ENCODE peak calls at places on chromosome 17, in five cellular contexts. X is HCT116, G is HepG2, K is GM12878, S is K562. T is an unnamed sample.

GRCh38 chr17:59181481-59181880 is 25.9 kb downstream of the PRR11 start:
- DNase-seq in X (no peak), S (no peak), G (no peak), K (no peak), T (no peak)

GRCh38 chr17:34447406-34447805 is 84.4 kb upstream of the CCL1 start:
- DNase-seq in G (no peak), S (no peak), K (no peak), X (no peak), T (no peak)

GRCh38 chr17:72342582-72343527 is 222.0 kb downstream of the SOX9 start:
- DNase-seq in S (peak; percentile 50), X (no peak), K (no peak), G (no peak), T (no peak)

GRCh38 chr17:45992904-45993303 is 6.1 kb upstream of the STH start:
- DNase-seq in S (no peak), K (no peak), X (no peak), G (no peak), T (peak; percentile 35)

GRCh38 chr17:45293413-45294211 is 23.2 kb downstream of the MAP3K14 start:
- DNase-seq in S (peak; percentile 28), G (peak; percentile 58), X (peak; percentile 65), K (no peak), T (peak; percentile 69)

GRCh38 chr17:49213803-49214202 is 3.3 kb downstream of the ABI3 start:
- DNase-seq in G (no peak), K (no peak), S (no peak), X (no peak), T (no peak)

GRCh38 chr17:13395346-13395745 is 206.4 kb downstream of the HS3ST3A1 start:
- DNase-seq in K (no peak), G (no peak), X (no peak), S (no peak), T (no peak)

GRCh38 chr17:322006-322780 is 30.4 kb downstream of the RPH3AL start:
- DNase-seq in G (no peak), X (no peak), S (no peak), K (no peak), T (no peak)

GRCh38 chr17:49886036-49886435 is 38.2 kb upstream of the TAC4 start:
- DNase-seq in S (no peak), X (no peak), K (no peak), G (no peak), T (no peak)

GRCh38 chr17:78821961-78822360 is 18.7 kb downstream of the USP36 start:
- DNase-seq in S (no peak), X (no peak), K (no peak), G (no peak), T (no peak)

GRCh38 chr17:18129041-18129502 is 20.5 kb downstream of the MYO15A start:
- DNase-seq in X (no peak), G (no peak), K (no peak), S (no peak), T (peak; percentile 98)

GRCh38 chr17:33940769-33941168 is 314.3 kb upstream of the CCL2 start:
- DNase-seq in S (no peak), X (no peak), G (no peak), K (no peak), T (no peak)

GRCh38 chr17:35486920-35487727 is 38.6 kb upstream of the SLFN13 start:
- DNase-seq in X (no peak), K (peak; percentile 23), S (no peak), G (no peak), T (peak; percentile 40)

GRCh38 chr17:143785-144281 is 6.5 kb downstream of the SCGB1C2 start:
- DNase-seq in G (peak; percentile 48), X (peak; percentile 29), K (no peak), S (peak; percentile 88), T (peak; percentile 70)

GRCh38 chr17:7236808-7237207 is 2.4 kb downstream of the PHF23 start:
- DNase-seq in S (no peak), X (no peak), K (no peak), G (no peak), T (no peak)

GRCh38 chr17:65047939-65048338 is 8.6 kb downstream of the GNA13 start:
- DNase-seq in G (no peak), X (no peak), S (no peak), K (no peak), T (no peak)

GRCh38 chr17:65048441-65048840 is 8.1 kb downstream of the GNA13 start:
- DNase-seq in S (no peak), X (no peak), K (no peak), G (no peak), T (no peak)

GRCh38 chr17:65043802-65044201 is 12.7 kb downstream of the GNA13 start:
- DNase-seq in X (no peak), S (no peak), G (no peak), K (no peak), T (no peak)

GRCh38 chr17:65049085-65049756 is 7.3 kb downstream of the GNA13 start:
- DNase-seq in G (no peak), X (no peak), S (no peak), K (no peak), T (no peak)

GRCh38 chr17:65046236-65046635 is 10.3 kb downstream of the GNA13 start:
- DNase-seq in G (no peak), S (no peak), K (no peak), X (no peak), T (no peak)
- TF ChIP-seq JUND in G (no peak), S (no peak), K (no peak), X (no peak), T (no peak)

DNA sequence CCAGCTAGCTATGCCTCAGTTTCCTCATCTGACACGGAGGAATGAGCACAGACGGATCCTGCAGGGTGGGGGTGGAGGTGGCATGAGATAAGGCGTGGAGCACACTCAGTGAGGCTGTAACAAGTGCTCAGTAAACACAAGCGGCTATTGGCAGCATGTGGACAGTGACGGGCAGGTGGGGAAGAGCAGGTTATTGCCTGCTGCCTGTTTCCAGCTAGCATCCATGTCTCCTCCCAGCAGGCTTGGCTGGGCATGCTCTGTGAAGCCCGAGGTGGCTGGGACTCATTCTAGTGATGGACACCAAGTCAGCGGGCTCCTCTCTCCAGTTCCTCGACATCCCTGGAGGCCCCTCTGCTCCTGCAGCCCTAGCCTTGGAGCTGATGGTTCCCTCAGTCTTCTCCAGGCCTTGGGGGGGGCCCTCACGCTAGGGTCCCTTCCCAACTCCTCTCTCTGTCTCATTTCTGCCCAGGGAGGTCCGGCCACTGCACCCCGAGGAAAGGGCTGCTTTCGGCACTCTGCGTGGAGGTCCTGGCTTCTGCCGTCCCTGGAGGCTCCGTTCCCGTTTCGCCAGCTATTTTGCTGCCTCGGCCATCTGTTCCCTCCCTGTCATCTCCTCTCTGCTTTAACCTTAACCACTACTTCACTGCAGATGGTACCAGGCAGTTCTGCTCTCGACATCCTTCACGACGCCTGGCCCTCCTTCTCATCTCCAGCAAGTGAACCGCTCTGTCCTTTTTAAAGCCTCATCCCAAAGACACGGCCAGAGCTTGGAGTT is 6.2 kb downstream of the RTN4RL1 start:
- DNase-seq in X (no peak), S (no peak), K (no peak), G (no peak), T (no peak)
- TF ChIP-seq JUND in X (no peak), S (no peak), K (no peak), G (no peak), T (no peak)

GRCh38 chr17:19672009-19672837 is 23.7 kb downstream of the ALDH3A2 start:
- DNase-seq in X (no peak), K (no peak), G (peak; percentile 94), S (no peak), T (no peak)
- TF ChIP-seq JUND in X (no peak), K (no peak), G (no peak), S (no peak), T (no peak)

GRCh38 chr17:1562178-1562643 is 381 bp downstream of the PITPNA start:
- DNase-seq in G (no peak), S (peak; percentile 74), X (no peak), K (no peak), T (no peak)
- TF ChIP-seq JUND in G (no peak), S (no peak), X (no peak), K (no peak), T (no peak)

DNA sequence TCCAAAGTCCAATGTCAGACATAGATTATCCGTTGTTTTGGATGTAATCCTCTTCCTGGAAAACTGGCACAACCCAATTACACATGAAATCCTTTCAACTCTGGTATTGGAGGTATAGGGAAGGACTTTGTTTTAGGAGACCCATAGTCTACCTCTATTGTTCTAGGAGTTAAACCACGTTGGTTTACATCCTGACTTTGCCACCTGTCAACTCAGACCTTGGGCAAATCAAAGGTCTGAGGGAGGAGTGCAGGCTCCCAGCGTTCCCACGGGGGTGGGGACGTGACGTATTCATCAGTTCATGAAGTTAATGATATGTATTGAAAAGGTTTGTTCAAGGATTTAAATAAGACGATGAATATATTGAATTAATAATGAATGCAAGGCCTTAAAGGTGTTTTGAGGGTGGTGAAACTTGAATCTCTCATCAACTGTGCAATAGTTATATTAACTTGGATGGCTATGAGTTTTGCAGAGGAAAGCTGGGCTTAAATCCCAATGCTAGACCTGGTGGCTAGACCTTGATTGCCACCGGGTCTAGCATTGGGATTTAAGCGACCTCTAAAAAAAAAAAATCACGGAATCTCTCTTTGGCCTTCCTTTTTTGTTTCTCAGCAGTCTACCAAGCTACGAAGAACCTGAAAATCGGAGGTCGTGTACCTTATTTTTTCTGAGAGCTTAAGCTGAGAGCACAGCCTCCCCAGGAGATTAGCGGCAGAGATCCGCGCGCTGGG is 744 bp upstream of the NF1 start:
- DNase-seq in X (no peak), S (no peak), G (peak; percentile 63), K (no peak), T (no peak)
- TF ChIP-seq JUND in X (no peak), S (no peak), G (no peak), K (no peak), T (no peak)